ENCODE peak calls at places on chromosomes 7 and 10, in six cellular contexts. One of them, this sample, is unnamed.

GRCh38 chr7:108266489-108266888 is 136.3 kb upstream of the LAMB4 start:
- DNase-seq in WERI-Rb-1: no peak
- DNase-seq in H1: no peak
- DNase-seq in CD8-positive, alpha-beta memory T cell: no peak
- DNase-seq in fibroblast of lung: peak; percentile 48
- DNase-seq in naive thymus-derived CD4-positive, alpha-beta T cell: no peak
- DNase-seq in this sample: no peak

GRCh38 chr10:1270490-1270889 is 214.3 kb downstream of the WDR37 start:
- DNase-seq in WERI-Rb-1: no peak
- DNase-seq in H1: no peak
- DNase-seq in CD8-positive, alpha-beta memory T cell: no peak
- DNase-seq in fibroblast of lung: no peak
- DNase-seq in naive thymus-derived CD4-positive, alpha-beta T cell: no peak
- DNase-seq in this sample: no peak

GRCh38 chr10:49230004-49230403 is 41.8 kb upstream of the TMEM273 start:
- DNase-seq in WERI-Rb-1: no peak
- DNase-seq in H1: no peak
- DNase-seq in CD8-positive, alpha-beta memory T cell: no peak
- DNase-seq in fibroblast of lung: no peak
- DNase-seq in naive thymus-derived CD4-positive, alpha-beta T cell: no peak
- DNase-seq in this sample: no peak

GRCh38 chr10:105691811-105692210 is 1050.7 kb downstream of the SORCS3 start:
- DNase-seq in WERI-Rb-1: peak; percentile 24
- DNase-seq in H1: no peak
- DNase-seq in CD8-positive, alpha-beta memory T cell: no peak
- DNase-seq in fibroblast of lung: peak; percentile 12
- DNase-seq in naive thymus-derived CD4-positive, alpha-beta T cell: no peak
- DNase-seq in this sample: no peak

GRCh38 chr7:97001221-97001620 is 4.1 kb upstream of the DLX6 start:
- DNase-seq in WERI-Rb-1: no peak
- DNase-seq in H1: no peak
- DNase-seq in CD8-positive, alpha-beta memory T cell: no peak
- DNase-seq in fibroblast of lung: no peak
- DNase-seq in naive thymus-derived CD4-positive, alpha-beta T cell: no peak
- DNase-seq in this sample: no peak

GRCh38 chr7:87875151-87876039 is 765 bp downstream of the SLC25A40 start:
- DNase-seq in WERI-Rb-1: no peak
- DNase-seq in H1: no peak
- DNase-seq in CD8-positive, alpha-beta memory T cell: no peak
- DNase-seq in fibroblast of lung: no peak
- DNase-seq in naive thymus-derived CD4-positive, alpha-beta T cell: peak; percentile 22
- DNase-seq in this sample: peak; percentile 5

GRCh38 chr7:71566991-71567390 is 435.0 kb downstream of the GALNT17 start:
- DNase-seq in WERI-Rb-1: no peak
- DNase-seq in H1: no peak
- DNase-seq in CD8-positive, alpha-beta memory T cell: no peak
- DNase-seq in fibroblast of lung: no peak
- DNase-seq in naive thymus-derived CD4-positive, alpha-beta T cell: no peak
- DNase-seq in this sample: no peak

GRCh38 chr10:83075395-83076072 is 1063.8 kb upstream of the GHITM start:
- DNase-seq in WERI-Rb-1: no peak
- DNase-seq in H1: no peak
- DNase-seq in CD8-positive, alpha-beta memory T cell: no peak
- DNase-seq in fibroblast of lung: peak; percentile 68
- DNase-seq in naive thymus-derived CD4-positive, alpha-beta T cell: no peak
- DNase-seq in this sample: no peak

GRCh38 chr7:159098795-159099194 is 45.9 kb downstream of the VIPR2 start:
- DNase-seq in WERI-Rb-1: no peak
- DNase-seq in H1: no peak
- DNase-seq in CD8-positive, alpha-beta memory T cell: no peak
- DNase-seq in fibroblast of lung: no peak
- DNase-seq in naive thymus-derived CD4-positive, alpha-beta T cell: no peak
- DNase-seq in this sample: no peak

GRCh38 chr7:47337531-47337930 is 244.4 kb downstream of the TNS3 start:
- DNase-seq in WERI-Rb-1: no peak
- DNase-seq in H1: no peak
- DNase-seq in CD8-positive, alpha-beta memory T cell: no peak
- DNase-seq in fibroblast of lung: peak; percentile 66
- DNase-seq in naive thymus-derived CD4-positive, alpha-beta T cell: no peak
- DNase-seq in this sample: no peak

GRCh38 chr10:132168571-132169030 is 18.1 kb upstream of the DPYSL4 start:
- DNase-seq in WERI-Rb-1: no peak
- DNase-seq in H1: no peak
- DNase-seq in CD8-positive, alpha-beta memory T cell: no peak
- DNase-seq in fibroblast of lung: no peak
- DNase-seq in naive thymus-derived CD4-positive, alpha-beta T cell: no peak
- DNase-seq in this sample: no peak

GRCh38 chr10:69417542-69417941 is 824 bp upstream of the TACR2 start:
- DNase-seq in WERI-Rb-1: no peak
- DNase-seq in H1: no peak
- DNase-seq in CD8-positive, alpha-beta memory T cell: no peak
- DNase-seq in fibroblast of lung: no peak
- DNase-seq in naive thymus-derived CD4-positive, alpha-beta T cell: no peak
- DNase-seq in this sample: no peak

GRCh38 chr7:70807650-70808049 is 324.3 kb upstream of the GALNT17 start:
- DNase-seq in WERI-Rb-1: peak; percentile 40
- DNase-seq in H1: no peak
- DNase-seq in CD8-positive, alpha-beta memory T cell: no peak
- DNase-seq in fibroblast of lung: no peak
- DNase-seq in naive thymus-derived CD4-positive, alpha-beta T cell: no peak
- DNase-seq in this sample: no peak

GRCh38 chr7:152865461-152865860 is 105.9 kb downstream of the ACTR3B start:
- DNase-seq in WERI-Rb-1: no peak
- DNase-seq in H1: no peak
- DNase-seq in CD8-positive, alpha-beta memory T cell: no peak
- DNase-seq in fibroblast of lung: no peak
- DNase-seq in naive thymus-derived CD4-positive, alpha-beta T cell: no peak
- DNase-seq in this sample: no peak

GRCh38 chr10:43229208-43230061 is 37.4 kb downstream of the RASGEF1A start:
- DNase-seq in WERI-Rb-1: peak; percentile 48
- DNase-seq in H1: no peak
- DNase-seq in CD8-positive, alpha-beta memory T cell: peak; percentile 43
- DNase-seq in fibroblast of lung: no peak
- DNase-seq in naive thymus-derived CD4-positive, alpha-beta T cell: no peak
- DNase-seq in this sample: no peak

GRCh38 chr7:33639552-33640197 is 265.7 kb upstream of the BMPER start:
- DNase-seq in WERI-Rb-1: no peak
- DNase-seq in H1: no peak
- DNase-seq in CD8-positive, alpha-beta memory T cell: no peak
- DNase-seq in fibroblast of lung: no peak
- DNase-seq in naive thymus-derived CD4-positive, alpha-beta T cell: no peak
- DNase-seq in this sample: no peak

GRCh38 chr7:925601-926000 is 28.9 kb downstream of the ADAP1 start:
- DNase-seq in WERI-Rb-1: no peak
- DNase-seq in H1: no peak
- DNase-seq in CD8-positive, alpha-beta memory T cell: peak; percentile 73
- DNase-seq in fibroblast of lung: no peak
- DNase-seq in naive thymus-derived CD4-positive, alpha-beta T cell: no peak
- DNase-seq in this sample: no peak

GRCh38 chr7:87474533-87475358 is 734 bp downstream of the ABCB4 start:
- DNase-seq in WERI-Rb-1: no peak
- DNase-seq in H1: no peak
- DNase-seq in CD8-positive, alpha-beta memory T cell: no peak
- DNase-seq in fibroblast of lung: peak; percentile 65
- DNase-seq in naive thymus-derived CD4-positive, alpha-beta T cell: no peak
- DNase-seq in this sample: no peak

GRCh38 chr7:42745357-42746022 is 166.4 kb downstream of the C7orf25 start:
- DNase-seq in WERI-Rb-1: peak; percentile 36
- DNase-seq in H1: no peak
- DNase-seq in CD8-positive, alpha-beta memory T cell: no peak
- DNase-seq in fibroblast of lung: peak; percentile 10
- DNase-seq in naive thymus-derived CD4-positive, alpha-beta T cell: no peak
- DNase-seq in this sample: no peak

GRCh38 chr10:17006631-17007161 is 122.9 kb downstream of the CUBN start:
- DNase-seq in WERI-Rb-1: no peak
- DNase-seq in H1: no peak
- DNase-seq in CD8-positive, alpha-beta memory T cell: no peak
- DNase-seq in fibroblast of lung: peak; percentile 74
- DNase-seq in naive thymus-derived CD4-positive, alpha-beta T cell: no peak
- DNase-seq in this sample: no peak

GRCh38 chr7:95723583-95724180 is 48.7 kb upstream of the DYNC1I1 start:
- DNase-seq in WERI-Rb-1: peak; percentile 67
- DNase-seq in H1: peak; percentile 25
- DNase-seq in CD8-positive, alpha-beta memory T cell: no peak
- DNase-seq in fibroblast of lung: peak; percentile 36
- DNase-seq in naive thymus-derived CD4-positive, alpha-beta T cell: no peak
- DNase-seq in this sample: peak; percentile 25

GRCh38 chr10:100872034-100872791 is 40.5 kb upstream of the SLF2 start:
- DNase-seq in WERI-Rb-1: peak; percentile 83
- DNase-seq in H1: peak; percentile 27
- DNase-seq in CD8-positive, alpha-beta memory T cell: no peak
- DNase-seq in fibroblast of lung: peak; percentile 54
- DNase-seq in naive thymus-derived CD4-positive, alpha-beta T cell: peak; percentile 24
- DNase-seq in this sample: peak; percentile 61

GRCh38 chr10:89604200-89604599 is 40.8 kb downstream of the PANK1 start:
- DNase-seq in WERI-Rb-1: no peak
- DNase-seq in H1: no peak
- DNase-seq in CD8-positive, alpha-beta memory T cell: no peak
- DNase-seq in fibroblast of lung: no peak
- DNase-seq in naive thymus-derived CD4-positive, alpha-beta T cell: no peak
- DNase-seq in this sample: no peak

GRCh38 chr10:63320683-63321082 is 145.1 kb downstream of the JMJD1C start:
- DNase-seq in WERI-Rb-1: no peak
- DNase-seq in H1: no peak
- DNase-seq in CD8-positive, alpha-beta memory T cell: no peak
- DNase-seq in fibroblast of lung: no peak
- DNase-seq in naive thymus-derived CD4-positive, alpha-beta T cell: no peak
- DNase-seq in this sample: no peak

GRCh38 chr10:2953495-2953894 is 113.9 kb upstream of the PFKP start:
- DNase-seq in WERI-Rb-1: no peak
- DNase-seq in H1: no peak
- DNase-seq in CD8-positive, alpha-beta memory T cell: no peak
- DNase-seq in fibroblast of lung: peak; percentile 21
- DNase-seq in naive thymus-derived CD4-positive, alpha-beta T cell: no peak
- DNase-seq in this sample: no peak

GRCh38 chr10:70352401-70353097 is 29.9 kb downstream of the LRRC20 start:
- DNase-seq in WERI-Rb-1: no peak
- DNase-seq in H1: no peak
- DNase-seq in CD8-positive, alpha-beta memory T cell: no peak
- DNase-seq in fibroblast of lung: no peak
- DNase-seq in naive thymus-derived CD4-positive, alpha-beta T cell: no peak
- DNase-seq in this sample: no peak

GRCh38 chr7:150945853-150946825 is 32.0 kb downstream of the KCNH2 start:
- DNase-seq in WERI-Rb-1: no peak
- DNase-seq in H1: no peak
- DNase-seq in CD8-positive, alpha-beta memory T cell: no peak
- DNase-seq in fibroblast of lung: peak; percentile 62
- DNase-seq in naive thymus-derived CD4-positive, alpha-beta T cell: no peak
- DNase-seq in this sample: no peak

GRCh38 chr10:121926669-121927360 is 1.0 kb downstream of the ATE1 start:
- DNase-seq in WERI-Rb-1: no peak
- DNase-seq in H1: no peak
- DNase-seq in CD8-positive, alpha-beta memory T cell: peak; percentile 3
- DNase-seq in fibroblast of lung: peak; percentile 18
- DNase-seq in naive thymus-derived CD4-positive, alpha-beta T cell: peak; percentile 11
- DNase-seq in this sample: no peak

GRCh38 chr10:33333260-33334169 is 952 bp downstream of the NRP1 start:
- DNase-seq in WERI-Rb-1: no peak
- DNase-seq in H1: no peak
- DNase-seq in CD8-positive, alpha-beta memory T cell: peak; percentile 15
- DNase-seq in fibroblast of lung: peak; percentile 34
- DNase-seq in naive thymus-derived CD4-positive, alpha-beta T cell: peak; percentile 25
- DNase-seq in this sample: no peak

GRCh38 chr7:141544831-141545230 is 6.4 kb upstream of the AGK start:
- DNase-seq in WERI-Rb-1: no peak
- DNase-seq in H1: peak; percentile 23
- DNase-seq in CD8-positive, alpha-beta memory T cell: no peak
- DNase-seq in fibroblast of lung: no peak
- DNase-seq in naive thymus-derived CD4-positive, alpha-beta T cell: no peak
- DNase-seq in this sample: no peak

DNA sequence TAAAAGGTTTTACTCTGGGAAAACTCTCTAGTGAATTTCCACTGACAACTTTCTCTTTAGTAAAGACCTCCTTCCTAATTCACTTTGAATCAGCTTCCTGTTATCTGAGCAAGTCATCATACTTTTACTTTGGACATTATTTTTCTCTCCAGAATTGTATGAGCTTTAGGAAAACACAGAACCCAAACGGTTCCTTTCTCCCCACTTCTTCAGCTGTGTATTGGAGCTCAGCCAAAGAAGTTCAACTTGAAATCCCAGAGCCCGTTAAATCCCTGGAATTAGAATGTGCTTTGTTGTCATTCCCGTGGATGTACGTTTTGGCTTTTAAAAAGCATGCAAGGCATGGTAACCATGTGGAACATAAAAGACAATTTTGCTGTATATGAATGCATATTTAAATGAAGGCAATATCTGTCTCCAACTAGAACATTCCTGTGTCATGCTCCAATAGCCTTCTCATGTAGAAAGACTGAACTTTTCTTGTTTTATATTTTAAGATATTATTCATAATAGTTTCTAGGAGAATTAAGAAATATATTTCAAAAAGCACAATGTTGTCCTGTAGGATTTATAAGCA is 46.5 kb downstream of the AGMO start:
- DNase-seq in WERI-Rb-1: no peak
- DNase-seq in H1: no peak
- DNase-seq in CD8-positive, alpha-beta memory T cell: no peak
- DNase-seq in fibroblast of lung: peak; percentile 3
- DNase-seq in naive thymus-derived CD4-positive, alpha-beta T cell: no peak
- DNase-seq in this sample: no peak
- H3K36me3 ChIP-seq in WERI-Rb-1: no peaks in the 10 kb centered on the region
- H3K36me3 ChIP-seq in H1: no peaks in the 10 kb centered on the region
- H3K36me3 ChIP-seq in CD8-positive, alpha-beta memory T cell: no peaks in the 10 kb centered on the region
- H3K36me3 ChIP-seq in fibroblast of lung: no peaks in the 10 kb centered on the region
- H3K36me3 ChIP-seq in naive thymus-derived CD4-positive, alpha-beta T cell: no peaks in the 10 kb centered on the region
- H3K36me3 ChIP-seq in this sample: no peaks in the 10 kb centered on the region

GRCh38 chr7:94395141-94396041 is 696 bp downstream of the COL1A2 start:
- DNase-seq in WERI-Rb-1: peak; percentile 67
- DNase-seq in H1: no peak
- DNase-seq in CD8-positive, alpha-beta memory T cell: no peak
- DNase-seq in fibroblast of lung: peak; percentile 81
- DNase-seq in naive thymus-derived CD4-positive, alpha-beta T cell: no peak
- DNase-seq in this sample: no peak
- H3K27ac ChIP-seq in WERI-Rb-1: peak overlapping the region; percentile 50
- H3K27ac ChIP-seq in H1: peak overlapping the region; percentile 63
- H3K27ac ChIP-seq in CD8-positive, alpha-beta memory T cell: no peak overlapping the region
- H3K27ac ChIP-seq in fibroblast of lung: peak overlapping the region; percentile 96
- H3K27ac ChIP-seq in naive thymus-derived CD4-positive, alpha-beta T cell: no peak overlapping the region
- H3K27ac ChIP-seq in this sample: no peak overlapping the region

GRCh38 chr7:76063114-76063513 is 15.2 kb downstream of the MDH2 start:
- DNase-seq in WERI-Rb-1: no peak
- DNase-seq in H1: no peak
- DNase-seq in CD8-positive, alpha-beta memory T cell: no peak
- DNase-seq in fibroblast of lung: no peak
- DNase-seq in naive thymus-derived CD4-positive, alpha-beta T cell: no peak
- DNase-seq in this sample: no peak
- H3K36me3 ChIP-seq in WERI-Rb-1: peaks cover 75% of the 10 kb centered on the region
- H3K36me3 ChIP-seq in H1: peaks cover 75% of the 10 kb centered on the region
- H3K36me3 ChIP-seq in CD8-positive, alpha-beta memory T cell: peaks cover 56% of the 10 kb centered on the region
- H3K36me3 ChIP-seq in fibroblast of lung: peaks cover 42% of the 10 kb centered on the region
- H3K36me3 ChIP-seq in naive thymus-derived CD4-positive, alpha-beta T cell: peaks cover 38% of the 10 kb centered on the region
- H3K36me3 ChIP-seq in this sample: peaks cover 81% of the 10 kb centered on the region

DNA sequence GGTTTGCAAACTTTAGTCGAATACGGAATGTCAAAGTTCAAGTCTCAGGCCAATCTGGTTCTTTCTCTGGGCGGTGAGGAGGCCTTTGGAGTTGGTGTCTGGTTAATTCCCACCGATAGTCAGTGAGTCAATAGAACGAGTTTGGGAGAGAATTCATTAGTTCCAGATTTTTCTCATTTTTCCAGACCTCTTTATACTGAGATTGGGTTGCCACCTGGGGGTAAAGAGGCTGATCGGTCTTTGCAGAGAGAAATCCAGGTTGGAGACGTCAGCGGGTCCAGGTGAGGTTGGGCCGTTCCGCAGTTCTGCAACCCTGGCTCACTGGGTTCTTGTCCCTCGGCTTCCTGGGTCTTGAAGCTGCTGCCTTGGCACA is 1.3 kb downstream of the CUX1 start:
- DNase-seq in WERI-Rb-1: no peak
- DNase-seq in H1: no peak
- DNase-seq in CD8-positive, alpha-beta memory T cell: no peak
- DNase-seq in fibroblast of lung: no peak
- DNase-seq in naive thymus-derived CD4-positive, alpha-beta T cell: no peak
- DNase-seq in this sample: no peak
- H3K27ac ChIP-seq in WERI-Rb-1: no peak overlapping the region
- H3K27ac ChIP-seq in H1: no peak overlapping the region
- H3K27ac ChIP-seq in CD8-positive, alpha-beta memory T cell: no peak overlapping the region
- H3K27ac ChIP-seq in fibroblast of lung: no peak overlapping the region
- H3K27ac ChIP-seq in naive thymus-derived CD4-positive, alpha-beta T cell: no peak overlapping the region
- H3K27ac ChIP-seq in this sample: no peak overlapping the region

This sample was measured in iPS DF 6.9.